ENCODE peak calls at places on chromosomes 12 and 14, in five cellular contexts. D, I, N, C and V are unnamed samples.

GRCh38 chr12:123075591-123076171 is 75.2 kb downstream of the PITPNM2 start:
- DNase-seq in D (peak; percentile 52), I (peak; percentile 84), N (no peak), C (no peak), V (no peak)

GRCh38 chr12:49824886-49825285 is 3.3 kb downstream of the NCKAP5L start:
- DNase-seq in D (no peak), I (no peak), N (peak; percentile 58), C (no peak), V (peak; percentile 82)

GRCh38 chr14:50964683-50965390 is 20.6 kb upstream of the PYGL start:
- DNase-seq in D (peak; percentile 67), I (no peak), N (peak; percentile 97), C (peak; percentile 76), V (no peak)

GRCh38 chr12:98256830-98257229 is 258.6 kb upstream of the TMPO start:
- DNase-seq in D (no peak), I (no peak), N (no peak), C (no peak), V (no peak)

GRCh38 chr12:122860052-122860853 is 25.0 kb downstream of the HIP1R start:
- DNase-seq in D (peak; percentile 79), I (peak; percentile 92), N (peak; percentile 86), C (peak; percentile 83), V (peak; percentile 84)

GRCh38 chr14:101761881-101762529 is 496 bp downstream of the PPP2R5C start:
- DNase-seq in D (peak; percentile 37), I (peak; percentile 69), N (peak; percentile 20), C (no peak), V (no peak)

GRCh38 chr14:92122351-92122677 is 545 bp downstream of the CPSF2 start:
- DNase-seq in D (no peak), I (peak; percentile 53), N (peak; percentile 44), C (peak; percentile 18), V (no peak)

GRCh38 chr12:120231316-120232011 is 30.6 kb upstream of the RPLP0 start:
- DNase-seq in D (no peak), I (peak; percentile 72), N (peak; percentile 84), C (peak; percentile 94), V (peak; percentile 93)

GRCh38 chr14:38578278-38578681 is 322.4 kb upstream of the CLEC14A start:
- DNase-seq in D (no peak), I (no peak), N (peak; percentile 9), C (no peak), V (no peak)

GRCh38 chr12:6465467-6466183 is 4.9 kb downstream of the VAMP1 start:
- DNase-seq in D (peak; percentile 63), I (peak; percentile 63), N (peak; percentile 86), C (peak; percentile 84), V (no peak)

GRCh38 chr14:39434401-39434800 is 2.2 kb upstream of the FBXO33 start:
- DNase-seq in D (no peak), I (no peak), N (no peak), C (no peak), V (no peak)

GRCh38 chr12:98653866-98654493 is 8.9 kb downstream of the APAF1 start:
- DNase-seq in D (no peak), I (no peak), N (peak; percentile 82), C (peak; percentile 77), V (no peak)

GRCh38 chr12:103688659-103689058 is 101.6 kb downstream of the STAB2 start:
- DNase-seq in D (no peak), I (no peak), N (no peak), C (no peak), V (no peak)

GRCh38 chr14:105283028-105283427 is 17.8 kb downstream of the BRF1 start:
- DNase-seq in D (no peak), I (no peak), N (no peak), C (no peak), V (no peak)

GRCh38 chr14:22646570-22647254 is 2.6 kb upstream of the OR6J1 start:
- DNase-seq in D (no peak), I (no peak), N (peak; percentile 70), C (peak; percentile 27), V (no peak)

GRCh38 chr12:118034429-118035193 is 18.1 kb downstream of the RFC5 start:
- DNase-seq in D (peak; percentile 26), I (no peak), N (peak; percentile 58), C (peak; percentile 73), V (no peak)
- TF ChIP-seq CTCF in D (no peak), I (no peak), N (peak; percentile 34), C (peak; percentile 61), V (no peak)

DNA sequence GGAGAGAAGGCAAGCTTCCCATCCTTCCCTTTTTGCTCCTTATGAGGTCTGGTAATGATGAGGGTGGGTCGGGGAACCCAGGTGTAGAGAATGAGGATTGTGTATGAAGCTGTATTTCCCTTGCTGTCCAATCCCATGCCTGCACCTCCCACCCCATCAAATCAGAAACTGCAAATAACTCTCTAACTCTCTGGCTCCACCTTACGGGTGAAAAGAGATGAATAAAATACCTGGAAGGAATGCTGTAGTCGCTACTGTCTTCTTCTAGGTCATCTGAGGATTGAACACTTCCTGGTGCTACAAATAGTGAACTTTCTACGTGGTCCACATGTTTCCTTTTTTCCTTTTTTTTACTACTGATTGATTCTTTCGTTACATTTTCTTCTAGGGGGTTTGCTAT is 38.9 kb upstream of the DICER1 start:
- DNase-seq in D (no peak), I (no peak), N (no peak), C (peak; percentile 27), V (no peak)
- TF ChIP-seq CTCF in D (no peak), I (peak; percentile 44), N (no peak), C (no peak), V (peak; percentile 61)

DNA sequence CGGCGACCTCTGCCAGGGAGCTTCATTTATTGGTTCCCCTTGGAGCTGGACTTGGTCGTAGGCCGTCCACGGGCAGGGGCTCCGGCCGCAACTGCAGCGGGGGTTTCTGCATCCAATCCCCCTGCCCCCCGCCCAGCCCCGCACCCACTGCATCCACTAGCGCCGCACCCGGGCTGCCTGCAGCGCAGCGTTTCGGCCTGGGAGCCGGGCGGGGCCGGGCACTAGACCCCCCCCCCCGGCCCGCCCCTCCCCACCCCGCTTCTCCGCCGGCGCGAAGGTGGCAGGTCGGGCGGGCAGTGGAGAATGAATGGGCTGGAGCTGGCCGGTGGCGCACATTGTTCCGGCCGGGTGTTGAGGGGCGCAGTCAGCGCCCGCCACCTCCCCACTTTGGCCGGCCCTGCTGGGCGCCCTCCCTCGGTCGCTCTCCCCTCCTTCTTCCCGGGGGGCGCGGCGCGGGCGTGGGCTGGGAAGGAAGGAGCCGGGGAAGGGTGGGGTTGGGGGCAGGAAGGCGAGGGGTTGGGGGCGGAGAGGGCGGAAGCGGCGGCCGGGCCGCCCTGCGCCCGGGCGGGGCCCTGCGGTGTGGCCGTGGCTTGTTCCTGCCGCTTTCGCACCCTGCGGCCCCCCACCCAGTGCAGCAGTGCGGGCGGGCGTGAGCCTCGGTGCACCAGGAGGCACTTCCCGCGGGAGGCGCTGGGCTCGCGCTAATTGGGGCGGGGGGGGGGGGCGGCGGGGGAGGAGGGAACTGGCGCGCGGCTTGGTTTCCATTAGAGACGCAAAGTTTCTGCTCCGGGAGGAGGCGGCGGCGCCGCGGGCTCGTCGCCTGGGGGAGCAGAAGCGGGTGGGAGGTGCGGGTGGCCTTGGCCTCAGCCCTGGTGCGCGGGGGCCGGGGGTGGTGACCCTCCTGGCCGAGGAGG is 829 bp downstream of the CALM1 start:
- DNase-seq in D (no peak), I (peak; percentile 82), N (peak; percentile 51), C (peak; percentile 55), V (peak; percentile 49)
- TF ChIP-seq CTCF in D (no peak), I (no peak), N (no peak), C (peak; percentile 20), V (no peak)

GRCh38 chr14:30767624-30768023 is 106.7 kb upstream of the COCH start:
- DNase-seq in D (no peak), I (no peak), N (no peak), C (no peak), V (no peak)
- TF ChIP-seq CTCF in D (no peak), I (no peak), N (no peak), C (no peak), V (no peak)

DNA sequence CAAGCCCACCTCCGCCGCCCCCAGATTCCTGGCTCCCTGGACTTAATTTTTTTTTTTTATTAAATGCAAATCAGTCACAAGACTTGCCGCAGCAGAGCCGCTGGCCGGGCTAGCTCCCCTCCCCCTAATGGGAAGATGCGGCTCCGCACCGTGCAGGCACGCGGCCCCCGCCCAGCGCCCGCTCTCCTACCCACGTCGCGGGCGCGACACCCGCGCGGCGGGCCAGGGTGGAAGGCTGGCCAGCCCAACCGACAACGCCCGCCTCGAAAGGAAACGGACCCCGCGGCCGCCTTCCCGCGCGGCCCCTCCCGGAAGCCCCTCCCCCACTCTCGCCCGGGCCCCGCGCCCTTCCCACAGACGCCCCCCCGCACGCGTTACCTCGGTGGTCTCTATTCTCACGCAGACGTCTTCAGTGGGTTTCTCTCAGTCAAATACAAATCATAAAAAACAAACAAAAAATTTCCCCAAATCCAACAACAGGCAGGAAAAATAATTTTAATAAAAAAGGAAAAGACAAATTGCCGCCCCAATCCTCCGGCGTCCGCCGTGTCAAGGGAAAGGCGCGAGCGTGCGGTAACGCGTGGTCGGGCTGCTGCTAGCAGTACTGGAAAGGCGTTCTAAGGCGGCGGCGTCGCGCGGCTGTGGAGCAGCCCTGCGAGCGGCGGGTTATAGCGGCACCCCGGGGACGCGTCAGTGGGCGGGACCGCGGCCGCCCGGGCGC is at the start of gene SLC38A2:
- DNase-seq in D (peak; percentile 98), I (peak; percentile 99), N (peak; percentile 97), C (peak; percentile 94), V (peak; percentile 95)
- TF ChIP-seq CTCF in D (no peak), I (no peak), N (no peak), C (no peak), V (no peak)